ENCODE peak calls at places on chromosome 13, in six cellular contexts. V, P, B, Q, H and M are unnamed samples.

GRCh38 chr13:71242191-71242590 is 624.8 kb downstream of the DACH1 start:
- DNase-seq in V (peak; percentile 31), Q (no peak), H (no peak), B (no peak), P (no peak), M (no peak)

GRCh38 chr13:30744056-30744684 is 8.8 kb downstream of the ALOX5AP start:
- DNase-seq in Q (peak; percentile 6), V (peak; percentile 36), B (peak; percentile 54), P (peak; percentile 35), H (peak; percentile 95), M (peak; percentile 90)

GRCh38 chr13:38866649-38867048 is 124.0 kb downstream of the STOML3 start:
- DNase-seq in H (no peak), B (peak; percentile 5), V (no peak), Q (peak; percentile 6), P (peak; percentile 1), M (peak; percentile 11)

GRCh38 chr13:102799544-102800144 is 725 bp downstream of the BIVM start:
- DNase-seq in H (no peak), Q (peak; percentile 28), V (no peak), P (peak; percentile 25), B (no peak), M (no peak)

GRCh38 chr13:38821753-38822551 is 135.1 kb downstream of the FREM2 start:
- DNase-seq in V (no peak), P (no peak), B (no peak), H (no peak), Q (no peak), M (no peak)

GRCh38 chr13:28220166-28220565 is 81.8 kb downstream of the PAN3 start:
- DNase-seq in Q (no peak), H (no peak), V (peak; percentile 7), P (no peak), B (no peak), M (no peak)

GRCh38 chr13:92317066-92317465 is 909.5 kb upstream of the GPC6 start:
- DNase-seq in P (peak; percentile 3), H (no peak), V (no peak), B (no peak), Q (no peak), M (no peak)

GRCh38 chr13:50410921-50411712 is 395.9 kb downstream of the KCNRG start:
- DNase-seq in H (no peak), Q (peak; percentile 91), P (peak; percentile 67), V (peak; percentile 94), B (peak; percentile 22), M (peak; percentile 24)

GRCh38 chr13:95784161-95784880 is 107.4 kb downstream of the DNAJC3 start:
- DNase-seq in H (no peak), V (peak; percentile 93), B (peak; percentile 9), Q (no peak), P (peak; percentile 43), M (no peak)

GRCh38 chr13:24709186-24709913 is 29.1 kb downstream of the ATP12A start:
- DNase-seq in P (no peak), B (no peak), Q (no peak), H (no peak), V (no peak), M (no peak)

GRCh38 chr13:64912141-64912540 is 2318.0 kb downstream of the PCDH9 start:
- DNase-seq in Q (no peak), P (peak; percentile 48), B (no peak), H (no peak), V (peak; percentile 67), M (no peak)
- TF ChIP-seq MYC in Q (no peak), P (no peak), B (no peak), H (no peak), V (no peak), M (no peak)

GRCh38 chr13:79932556-79932955 is 408.4 kb downstream of the SPRY2 start:
- DNase-seq in H (no peak), Q (no peak), B (no peak), V (peak; percentile 77), P (no peak), M (no peak)

GRCh38 chr13:79933389-79933788 is 407.5 kb downstream of the SPRY2 start:
- DNase-seq in Q (no peak), B (no peak), P (no peak), V (peak; percentile 12), H (no peak), M (no peak)

GRCh38 chr13:79937311-79938243 is 403.3 kb downstream of the SPRY2 start:
- DNase-seq in H (no peak), Q (no peak), V (peak; percentile 51), P (no peak), B (no peak), M (no peak)

GRCh38 chr13:79935121-79935520 is 405.8 kb downstream of the SPRY2 start:
- DNase-seq in H (no peak), B (no peak), P (no peak), Q (no peak), V (no peak), M (no peak)

DNA sequence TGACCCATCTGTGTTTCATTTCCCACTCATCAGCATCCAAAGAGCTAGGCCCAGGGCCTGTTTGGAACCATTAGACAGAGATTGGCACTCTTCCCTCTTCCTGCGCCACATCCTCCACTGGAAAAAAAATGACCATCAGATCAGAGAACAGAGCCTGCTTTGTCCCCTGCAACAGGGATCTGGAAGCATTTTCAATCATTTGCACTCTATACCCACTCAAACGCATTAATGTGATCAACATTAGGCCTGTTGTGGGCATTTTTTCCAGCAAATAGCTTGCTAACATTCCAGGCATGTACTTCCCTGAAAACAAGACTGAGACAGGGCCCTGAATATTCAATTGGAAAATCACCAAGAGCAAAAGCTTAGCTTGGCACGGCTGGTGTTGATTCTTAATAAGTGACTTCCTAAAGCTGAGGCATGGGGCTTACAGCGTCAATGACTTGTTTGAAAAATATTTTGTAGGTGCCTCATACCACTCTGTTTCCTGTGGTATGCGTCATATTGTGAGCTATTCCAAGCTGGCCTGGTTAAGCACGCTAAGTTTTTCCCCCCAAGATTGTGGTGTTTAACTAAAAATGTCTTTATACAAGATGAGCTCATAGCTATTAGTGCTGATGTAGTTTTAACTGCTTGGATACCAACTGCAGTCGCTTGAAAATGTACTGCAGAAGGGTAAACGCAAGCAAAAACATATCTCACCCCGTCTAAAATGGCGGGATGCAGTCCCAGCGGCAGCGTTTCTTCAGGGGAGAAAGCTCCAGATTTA is 404.4 kb downstream of the SPRY2 start:
- DNase-seq in V (peak; percentile 100), H (no peak), Q (no peak), B (peak; percentile 3), P (peak; percentile 95), M (no peak)
- TF ChIP-seq POLR2A in V (no peak), H (no peak), Q (no peak), B (no peak), P (no peak), M (no peak)

GRCh38 chr13:76667551-76667950 is 218.7 kb downstream of the KCTD12 start:
- DNase-seq in Q (no peak), B (no peak), V (peak; percentile 89), H (no peak), P (peak; percentile 13), M (peak; percentile 27)
- TF ChIP-seq CTCF in Q (no peak), B (no peak), V (peak; percentile 39), H (peak; percentile 7), P (no peak), M (no peak)

DNA sequence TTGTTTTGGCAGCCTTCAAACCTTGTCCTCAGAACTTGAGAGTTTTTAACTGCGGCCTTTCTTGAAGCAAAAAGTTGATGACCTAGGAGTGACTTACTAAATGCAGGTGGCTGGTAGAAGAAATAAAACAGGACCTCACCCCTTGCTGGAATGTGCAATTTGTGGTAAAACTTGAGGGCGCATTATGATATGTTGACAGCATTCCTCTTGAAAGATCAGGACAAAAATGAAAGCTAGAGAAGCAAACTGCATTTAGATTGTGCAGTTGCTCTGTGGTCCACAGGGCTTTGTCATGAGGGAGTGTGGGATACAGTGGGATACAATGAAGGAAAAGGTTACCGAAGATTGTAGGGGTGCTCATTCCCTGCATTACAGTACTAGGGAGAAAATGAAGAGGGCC is 504.2 kb downstream of the GPC6 start:
- DNase-seq in Q (no peak), B (no peak), V (no peak), P (no peak), H (no peak), M (no peak)
- TF ChIP-seq MYC in Q (no peak), B (no peak), V (no peak), P (no peak), H (no peak), M (no peak)

GRCh38 chr13:100561599-100562204 is 26.9 kb downstream of the GGACT start:
- DNase-seq in P (no peak), B (peak; percentile 45), Q (no peak), V (no peak), H (no peak), M (no peak)

GRCh38 chr13:100563779-100564178 is 24.8 kb downstream of the GGACT start:
- DNase-seq in Q (no peak), B (no peak), P (no peak), V (no peak), H (no peak), M (no peak)

GRCh38 chr13:100564444-100565223 is 24.0 kb downstream of the GGACT start:
- DNase-seq in P (no peak), V (no peak), B (peak; percentile 40), H (no peak), Q (no peak), M (no peak)

GRCh38 chr13:100565291-100565690 is 23.3 kb downstream of the GGACT start:
- DNase-seq in V (no peak), P (no peak), Q (no peak), H (no peak), B (peak; percentile 25), M (no peak)

GRCh38 chr13:100566543-100566942 is 22.0 kb downstream of the GGACT start:
- DNase-seq in B (no peak), P (peak; percentile 19), Q (no peak), V (no peak), H (no peak), M (no peak)
- TF ChIP-seq POLR2A in B (no peak), P (no peak), Q (no peak), V (no peak), H (no peak), M (no peak)

DNA sequence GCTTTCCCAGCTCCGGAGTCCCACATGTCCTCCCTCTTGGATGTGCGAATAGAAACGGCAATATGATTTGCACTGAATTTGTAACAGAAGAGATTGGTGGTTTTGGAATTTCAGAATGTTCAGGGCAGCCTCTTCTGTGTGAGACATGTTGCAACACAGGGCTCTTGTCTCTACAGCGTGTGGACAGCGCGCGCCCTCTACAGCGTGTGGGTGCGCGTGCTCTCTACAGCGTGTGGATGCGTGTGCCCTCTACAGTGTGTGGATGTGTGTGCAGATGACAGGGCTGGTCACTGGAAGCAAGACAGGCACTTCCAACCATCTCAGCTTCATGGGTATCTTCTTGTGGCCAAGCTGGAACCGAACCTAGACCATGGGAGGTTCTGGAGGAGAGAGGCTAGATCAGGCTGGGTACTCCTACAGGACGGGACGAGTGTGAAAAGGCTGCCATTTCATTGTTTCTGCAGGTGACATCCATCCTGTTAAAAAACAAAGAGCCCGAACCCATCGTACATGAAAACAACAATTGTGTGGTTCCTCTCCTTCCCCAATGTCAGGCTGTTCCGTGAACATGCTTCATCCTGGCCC is 78.4 kb downstream of the TEX29 start:
- DNase-seq in B (peak; percentile 64), P (no peak), H (no peak), Q (peak; percentile 49), V (no peak), M (peak; percentile 12)
- TF ChIP-seq CTCF in B (peak; percentile 82), P (no peak), H (no peak), Q (peak; percentile 62), V (no peak), M (no peak)

GRCh38 chr13:74246398-74246975 is 112.3 kb upstream of the KLF12 start:
- DNase-seq in H (no peak), V (peak; percentile 38), B (no peak), Q (no peak), P (no peak), M (no peak)
- TF ChIP-seq MYC in H (no peak), V (no peak), B (no peak), Q (no peak), P (no peak), M (no peak)